ENCODE peak calls at places on chromosome 20, in nine cellular contexts. Y is activated CD4-positive, CD25-positive, alpha-beta regulatory T cell treated with anti-CD3 and anti-CD28 coated beads, Interleukin-2, amount 50 U/mL, for 16 hours; A is OCI-LY7; J is adrenal gland; F is ACHN; Q is neural progenitor cell; I is neuronal stem cell; Z is fibroblast of lung; D is Daoy. S is an unnamed sample.

GRCh38 chr20:62355527-62356142 is 11.5 kb downstream of the LAMA5 start:
- DNase-seq in A (no peak), I (no peak), D (peak; percentile 79), Z (peak; percentile 52), F (no peak), Y (no peak), Q (peak; percentile 43), J (peak; percentile 79), S (no peak)

GRCh38 chr20:44109951-44110361 is 77.0 kb downstream of the JPH2 start:
- DNase-seq in A (no peak), Q (peak; percentile 21), F (no peak), I (no peak), Y (no peak), D (no peak), J (no peak), Z (peak; percentile 50), S (no peak)

GRCh38 chr20:18523066-18523465 is 15.3 kb downstream of the SEC23B start:
- DNase-seq in I (no peak), F (no peak), Y (no peak), A (no peak), D (no peak), Q (no peak), Z (no peak), J (no peak), S (no peak)

GRCh38 chr20:4119854-4120209 is 104.5 kb upstream of the RNF24 start:
- DNase-seq in Q (no peak), A (no peak), D (peak; percentile 55), Y (no peak), I (no peak), Z (no peak), J (no peak), F (no peak), S (no peak)

GRCh38 chr20:62618622-62619529 is 23.4 kb upstream of the SLCO4A1 start:
- DNase-seq in F (no peak), Y (no peak), Q (peak; percentile 46), Z (no peak), A (peak; percentile 56), D (peak; percentile 53), J (no peak), I (no peak), S (no peak)

GRCh38 chr20:49791165-49791564 is 21.5 kb upstream of the SLC9A8 start:
- DNase-seq in D (no peak), F (no peak), A (no peak), I (no peak), Q (no peak), J (no peak), Y (no peak), Z (no peak), S (no peak)

GRCh38 chr20:688809-689208 is 13.2 kb upstream of the SCRT2 start:
- DNase-seq in Y (no peak), D (peak; percentile 58), Z (peak; percentile 26), A (no peak), I (peak; percentile 81), J (peak; percentile 57), F (peak; percentile 6), Q (peak; percentile 95), S (peak; percentile 61)

GRCh38 chr20:34948030-34948429 is 7.6 kb downstream of the GSS start:
- DNase-seq in J (no peak), Z (peak; percentile 80), F (peak; percentile 48), I (no peak), D (no peak), Q (no peak), Y (no peak), A (no peak), S (no peak)

GRCh38 chr20:63032861-63033634 is 26.3 kb upstream of the BHLHE23 start:
- DNase-seq in F (no peak), A (peak; percentile 56), Y (no peak), Z (no peak), J (no peak), Q (peak; percentile 48), I (no peak), D (no peak), S (no peak)

GRCh38 chr20:5807431-5807830 is 57.2 kb downstream of the SHLD1 start:
- DNase-seq in A (peak; percentile 41), Y (no peak), D (no peak), J (no peak), I (no peak), F (peak; percentile 19), Z (no peak), Q (no peak), S (no peak)

GRCh38 chr20:41135187-41135887 is 2.0 kb upstream of the PLCG1 start:
- DNase-seq in Q (peak; percentile 74), F (peak; percentile 30), Z (no peak), A (peak; percentile 75), D (peak; percentile 43), Y (peak; percentile 33), J (peak; percentile 50), I (peak; percentile 30), S (peak; percentile 51)

GRCh38 chr20:34709836-34710567 is 5.9 kb downstream of the TP53INP2 start:
- DNase-seq in Z (peak; percentile 66), Q (peak; percentile 90), F (peak; percentile 71), Y (no peak), I (peak; percentile 80), J (peak; percentile 80), A (no peak), D (peak; percentile 65), S (no peak)

GRCh38 chr20:47992021-47992467 is 206.8 kb upstream of the SULF2 start:
- DNase-seq in A (no peak), Q (peak; percentile 32), J (no peak), D (no peak), Y (no peak), I (no peak), Z (no peak), F (no peak), S (no peak)